ENCODE peak calls at places on chromosomes 11 and 22, in six cellular contexts. Y is right atrium auricular region, X is A549, J is NCI-H2171, N is A172, E is dorsolateral prefrontal cortex. U is an unnamed sample.

GRCh38 chr11:59173080-59173963 is 1.4 kb downstream of the DTX4 start:
- DNase-seq in E (no peak), Y (no peak), N (no peak), X (no peak), J (no peak), U (no peak)

GRCh38 chr11:9148035-9148434 is 56.6 kb upstream of the SCUBE2 start:
- DNase-seq in N (no peak), X (no peak), Y (no peak), E (no peak), J (no peak), U (no peak)

GRCh38 chr11:61961570-61962212 is 5.7 kb downstream of the FTH1 start:
- DNase-seq in N (peak; percentile 81), E (peak; percentile 89), X (peak; percentile 72), Y (peak; percentile 90), J (no peak), U (no peak)

GRCh38 chr22:40666151-40666848 is 13.0 kb upstream of the MCHR1 start:
- DNase-seq in N (no peak), X (no peak), J (no peak), E (no peak), Y (no peak), U (no peak)

GRCh38 chr11:96306933-96307747 is 35.9 kb downstream of the MAML2 start:
- DNase-seq in X (peak; percentile 94), Y (peak; percentile 97), N (peak; percentile 92), J (peak; percentile 26), E (peak; percentile 31), U (no peak)

GRCh38 chr11:47711816-47712215 is 3.4 kb downstream of the AGBL2 start:
- DNase-seq in N (no peak), E (no peak), J (no peak), X (no peak), Y (no peak), U (no peak)

GRCh38 chr22:36417281-36417686 is 29.5 kb upstream of the MYH9 start:
- DNase-seq in N (peak; percentile 69), E (no peak), J (no peak), Y (no peak), X (no peak), U (no peak)

GRCh38 chr11:63622318-63622717 is 8.1 kb upstream of the PLAAT3 start:
- DNase-seq in X (peak; percentile 51), Y (peak; percentile 5), E (no peak), J (peak; percentile 53), N (no peak), U (no peak)

GRCh38 chr11:130042093-130042591 is 27.6 kb upstream of the APLP2 start:
- DNase-seq in X (peak; percentile 79), J (no peak), N (peak; percentile 62), Y (no peak), E (no peak), U (no peak)

GRCh38 chr22:49210606-49211005 is 617.1 kb downstream of the BRD1 start:
- DNase-seq in Y (peak; percentile 40), J (no peak), E (peak; percentile 18), N (no peak), X (no peak), U (no peak)

GRCh38 chr11:107446822-107447431 is 10.7 kb downstream of the CWF19L2 start:
- DNase-seq in N (no peak), J (no peak), X (no peak), Y (no peak), E (no peak), U (no peak)

GRCh38 chr11:116540019-116540418 is 232.8 kb downstream of the BUD13 start:
- DNase-seq in J (no peak), X (no peak), N (no peak), Y (no peak), E (no peak), U (no peak)

GRCh38 chr11:47109051-47109791 is 67.5 kb downstream of the ARFGAP2 start:
- DNase-seq in J (no peak), Y (no peak), X (no peak), N (no peak), E (peak; percentile 36), U (no peak)

GRCh38 chr11:83175815-83176214 is 17.7 kb upstream of the ANKRD42 start:
- DNase-seq in J (no peak), N (no peak), X (no peak), E (no peak), Y (no peak), U (no peak)